ENCODE peak calls at places on chromosome 18, in ten cellular contexts. One of them, this sample, is unnamed.

GRCh38 chr18:9642799-9643445 is 28.6 kb upstream of the PPP4R1 start:
- DNase-seq in hepatocyte: no peak
- DNase-seq in cardiac fibroblast: peak
- DNase-seq in H9: no peak
- DNase-seq in fibroblast of lung: peak
- DNase-seq in A673: peak
- DNase-seq in WERI-Rb-1: no peak
- DNase-seq in HL-60: no peak
- DNase-seq in cardiac muscle cell: no peak
- DNase-seq in nephron progenitor cell: no peak
- DNase-seq in this sample: no peak

GRCh38 chr18:55421612-55422381 is 166.2 kb downstream of the TCF4 start:
- DNase-seq in cardiac muscle cell: no peak
- DNase-seq in H9: no peak
- DNase-seq in A673: peak
- DNase-seq in HL-60: no peak
- DNase-seq in hepatocyte: no peak
- DNase-seq in WERI-Rb-1: no peak
- DNase-seq in cardiac fibroblast: peak
- DNase-seq in fibroblast of lung: peak
- DNase-seq in nephron progenitor cell: no peak
- DNase-seq in this sample: no peak

GRCh38 chr18:49563130-49563540 is 1.3 kb downstream of the LIPG start:
- DNase-seq in WERI-Rb-1: no peak
- DNase-seq in H9: no peak
- DNase-seq in nephron progenitor cell: no peak
- DNase-seq in HL-60: no peak
- DNase-seq in cardiac fibroblast: peak
- DNase-seq in hepatocyte: no peak
- DNase-seq in A673: no peak
- DNase-seq in fibroblast of lung: peak
- DNase-seq in cardiac muscle cell: no peak
- DNase-seq in this sample: no peak

GRCh38 chr18:23718731-23719130 is 29.5 kb downstream of the LAMA3 start:
- DNase-seq in cardiac fibroblast: no peak
- DNase-seq in WERI-Rb-1: no peak
- DNase-seq in nephron progenitor cell: no peak
- DNase-seq in HL-60: no peak
- DNase-seq in H9: no peak
- DNase-seq in A673: no peak
- DNase-seq in cardiac muscle cell: no peak
- DNase-seq in fibroblast of lung: no peak
- DNase-seq in hepatocyte: no peak
- DNase-seq in this sample: no peak

GRCh38 chr18:12741351-12741750 is 38.5 kb downstream of the PSMG2 start:
- DNase-seq in cardiac fibroblast: peak
- DNase-seq in WERI-Rb-1: no peak
- DNase-seq in fibroblast of lung: peak
- DNase-seq in cardiac muscle cell: no peak
- DNase-seq in HL-60: no peak
- DNase-seq in H9: no peak
- DNase-seq in nephron progenitor cell: no peak
- DNase-seq in hepatocyte: no peak
- DNase-seq in A673: no peak
- DNase-seq in this sample: no peak

GRCh38 chr18:46461993-46462392 is 195.0 kb downstream of the LOXHD1 start:
- DNase-seq in cardiac muscle cell: no peak
- DNase-seq in fibroblast of lung: no peak
- DNase-seq in cardiac fibroblast: no peak
- DNase-seq in A673: no peak
- DNase-seq in H9: peak
- DNase-seq in HL-60: no peak
- DNase-seq in WERI-Rb-1: no peak
- DNase-seq in nephron progenitor cell: no peak
- DNase-seq in hepatocyte: no peak
- DNase-seq in this sample: no peak

GRCh38 chr18:31274915-31275314 is 43.0 kb upstream of the DSG1 start:
- DNase-seq in fibroblast of lung: peak
- DNase-seq in WERI-Rb-1: no peak
- DNase-seq in HL-60: no peak
- DNase-seq in H9: no peak
- DNase-seq in hepatocyte: no peak
- DNase-seq in cardiac fibroblast: peak
- DNase-seq in nephron progenitor cell: no peak
- DNase-seq in A673: no peak
- DNase-seq in cardiac muscle cell: no peak
- DNase-seq in this sample: no peak

GRCh38 chr18:49304746-49305145 is 155.7 kb downstream of the DYM start:
- DNase-seq in hepatocyte: no peak
- DNase-seq in cardiac fibroblast: peak
- DNase-seq in WERI-Rb-1: no peak
- DNase-seq in HL-60: no peak
- DNase-seq in cardiac muscle cell: no peak
- DNase-seq in H9: no peak
- DNase-seq in nephron progenitor cell: no peak
- DNase-seq in A673: no peak
- DNase-seq in fibroblast of lung: no peak
- DNase-seq in this sample: no peak

GRCh38 chr18:79337184-79337583 is 58.5 kb upstream of the NFATC1 start:
- DNase-seq in WERI-Rb-1: no peak
- DNase-seq in HL-60: no peak
- DNase-seq in H9: no peak
- DNase-seq in A673: no peak
- DNase-seq in hepatocyte: no peak
- DNase-seq in fibroblast of lung: no peak
- DNase-seq in cardiac muscle cell: no peak
- DNase-seq in nephron progenitor cell: no peak
- DNase-seq in cardiac fibroblast: no peak
- DNase-seq in this sample: no peak

GRCh38 chr18:6521804-6522418 is 107.2 kb upstream of the L3MBTL4 start:
- DNase-seq in fibroblast of lung: peak
- DNase-seq in cardiac muscle cell: peak
- DNase-seq in cardiac fibroblast: peak
- DNase-seq in nephron progenitor cell: peak
- DNase-seq in H9: peak
- DNase-seq in WERI-Rb-1: peak
- DNase-seq in HL-60: peak
- DNase-seq in A673: peak
- DNase-seq in hepatocyte: peak
- DNase-seq in this sample: no peak

GRCh38 chr18:44699571-44700261 is 19.0 kb downstream of the SETBP1 start:
- DNase-seq in cardiac fibroblast: no peak
- DNase-seq in A673: no peak
- DNase-seq in H9: no peak
- DNase-seq in fibroblast of lung: no peak
- DNase-seq in HL-60: no peak
- DNase-seq in nephron progenitor cell: no peak
- DNase-seq in cardiac muscle cell: no peak
- DNase-seq in hepatocyte: no peak
- DNase-seq in WERI-Rb-1: no peak
- DNase-seq in this sample: no peak

GRCh38 chr18:7381307-7381706 is 150.4 kb downstream of the LRRC30 start:
- DNase-seq in A673: no peak
- DNase-seq in H9: no peak
- DNase-seq in hepatocyte: no peak
- DNase-seq in nephron progenitor cell: no peak
- DNase-seq in fibroblast of lung: no peak
- DNase-seq in cardiac muscle cell: no peak
- DNase-seq in WERI-Rb-1: no peak
- DNase-seq in cardiac fibroblast: no peak
- DNase-seq in HL-60: no peak
- DNase-seq in this sample: no peak

GRCh38 chr18:616380-616995 is 19.7 kb downstream of the CLUL1 start:
- DNase-seq in A673: peak
- DNase-seq in hepatocyte: peak
- DNase-seq in nephron progenitor cell: no peak
- DNase-seq in WERI-Rb-1: no peak
- DNase-seq in H9: no peak
- DNase-seq in cardiac fibroblast: peak
- DNase-seq in fibroblast of lung: peak
- DNase-seq in cardiac muscle cell: peak
- DNase-seq in HL-60: peak
- DNase-seq in this sample: no peak

GRCh38 chr18:78601349-78601748 is 378.3 kb upstream of the SALL3 start:
- DNase-seq in fibroblast of lung: no peak
- DNase-seq in hepatocyte: no peak
- DNase-seq in A673: no peak
- DNase-seq in cardiac muscle cell: no peak
- DNase-seq in nephron progenitor cell: no peak
- DNase-seq in H9: no peak
- DNase-seq in cardiac fibroblast: no peak
- DNase-seq in HL-60: no peak
- DNase-seq in WERI-Rb-1: no peak
- DNase-seq in this sample: no peak

GRCh38 chr18:45611943-45612342 is 3.3 kb upstream of the SLC14A2 start:
- DNase-seq in H9: no peak
- DNase-seq in A673: no peak
- DNase-seq in hepatocyte: peak
- DNase-seq in cardiac fibroblast: no peak
- DNase-seq in HL-60: no peak
- DNase-seq in WERI-Rb-1: no peak
- DNase-seq in cardiac muscle cell: no peak
- DNase-seq in nephron progenitor cell: no peak
- DNase-seq in fibroblast of lung: no peak
- DNase-seq in this sample: no peak

DNA sequence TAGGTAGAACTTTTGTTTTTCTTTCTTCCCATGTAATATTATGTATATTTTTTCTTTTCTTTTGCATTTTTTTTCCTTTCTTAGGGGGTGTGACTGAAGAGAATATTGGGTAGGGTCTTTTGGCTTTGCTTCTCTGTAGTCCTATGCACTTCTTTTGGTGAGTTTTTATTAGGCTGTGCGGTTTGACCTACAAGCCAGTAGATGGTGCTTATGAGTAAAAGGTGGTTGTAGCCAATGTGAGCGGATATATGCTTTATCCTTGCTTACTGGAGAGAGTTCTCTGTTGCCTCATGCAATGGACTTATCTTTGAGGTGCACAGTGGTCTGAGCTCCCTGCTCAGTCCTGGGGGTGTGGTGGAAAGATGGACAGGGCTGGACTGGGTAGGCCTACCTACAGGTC is 52.7 kb downstream of the DSEL start:
- DNase-seq in cardiac muscle cell: peak
- DNase-seq in HL-60: no peak
- DNase-seq in H9: no peak
- DNase-seq in WERI-Rb-1: no peak
- DNase-seq in hepatocyte: peak
- DNase-seq in cardiac fibroblast: no peak
- DNase-seq in fibroblast of lung: no peak
- DNase-seq in nephron progenitor cell: no peak
- DNase-seq in A673: peak
- DNase-seq in this sample: no peak
- TF ChIP-seq CTCF in cardiac muscle cell: peak
- TF ChIP-seq CTCF in HL-60: peak
- TF ChIP-seq CTCF in H9: peak
- TF ChIP-seq CTCF in WERI-Rb-1: no peak
- TF ChIP-seq CTCF in hepatocyte: peak
- TF ChIP-seq CTCF in cardiac fibroblast: peak
- TF ChIP-seq CTCF in fibroblast of lung: peak
- TF ChIP-seq CTCF in nephron progenitor cell: no peak
- TF ChIP-seq CTCF in A673: peak
- TF ChIP-seq CTCF in this sample: peak

GRCh38 chr18:38768504-38768903 is 1202.9 kb upstream of the CELF4 start:
- DNase-seq in A673: no peak
- DNase-seq in fibroblast of lung: no peak
- DNase-seq in nephron progenitor cell: no peak
- DNase-seq in WERI-Rb-1: no peak
- DNase-seq in HL-60: no peak
- DNase-seq in H9: no peak
- DNase-seq in cardiac fibroblast: no peak
- DNase-seq in hepatocyte: no peak
- DNase-seq in cardiac muscle cell: no peak
- DNase-seq in this sample: no peak
- TF ChIP-seq CTCF in A673: no peak
- TF ChIP-seq CTCF in fibroblast of lung: no peak
- TF ChIP-seq CTCF in nephron progenitor cell: no peak
- TF ChIP-seq CTCF in WERI-Rb-1: no peak
- TF ChIP-seq CTCF in HL-60: no peak
- TF ChIP-seq CTCF in H9: no peak
- TF ChIP-seq CTCF in cardiac fibroblast: no peak
- TF ChIP-seq CTCF in hepatocyte: no peak
- TF ChIP-seq CTCF in cardiac muscle cell: no peak
- TF ChIP-seq CTCF in this sample: no peak

DNA sequence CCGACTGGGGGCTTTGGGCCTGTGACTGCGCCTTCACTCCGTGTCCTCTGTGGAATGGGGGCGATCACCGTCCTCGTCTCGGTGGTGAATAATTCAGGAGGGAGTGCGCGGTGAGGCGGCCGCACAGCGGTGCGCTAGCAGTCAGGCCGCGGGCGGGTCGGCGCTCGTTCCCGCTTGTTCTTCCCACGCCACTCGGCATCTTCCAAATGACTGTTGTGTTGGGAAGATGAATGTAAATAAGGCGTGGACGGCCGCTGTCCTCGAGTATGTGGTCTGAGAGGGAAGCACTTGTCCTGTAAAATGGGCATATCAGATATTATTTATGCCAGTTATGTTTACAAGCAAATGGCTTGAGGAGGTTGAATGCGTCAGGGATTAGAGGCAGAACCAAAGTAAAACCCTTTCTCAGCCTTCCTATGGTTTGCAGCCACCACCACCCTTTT is 607 bp upstream of the VPS4B start:
- DNase-seq in nephron progenitor cell: no peak
- DNase-seq in H9: no peak
- DNase-seq in fibroblast of lung: no peak
- DNase-seq in WERI-Rb-1: no peak
- DNase-seq in A673: no peak
- DNase-seq in cardiac fibroblast: no peak
- DNase-seq in HL-60: no peak
- DNase-seq in hepatocyte: peak
- DNase-seq in cardiac muscle cell: no peak
- DNase-seq in this sample: no peak
- TF ChIP-seq CTCF in nephron progenitor cell: no peak
- TF ChIP-seq CTCF in H9: peak
- TF ChIP-seq CTCF in fibroblast of lung: no peak
- TF ChIP-seq CTCF in WERI-Rb-1: peak
- TF ChIP-seq CTCF in A673: no peak
- TF ChIP-seq CTCF in cardiac fibroblast: no peak
- TF ChIP-seq CTCF in HL-60: no peak
- TF ChIP-seq CTCF in hepatocyte: no peak
- TF ChIP-seq CTCF in cardiac muscle cell: no peak
- TF ChIP-seq CTCF in this sample: no peak

GRCh38 chr18:59067873-59068272 is 71.8 kb upstream of the SEC11C start:
- DNase-seq in nephron progenitor cell: peak
- DNase-seq in cardiac muscle cell: peak
- DNase-seq in WERI-Rb-1: peak
- DNase-seq in cardiac fibroblast: peak
- DNase-seq in A673: peak
- DNase-seq in H9: no peak
- DNase-seq in HL-60: no peak
- DNase-seq in hepatocyte: peak
- DNase-seq in fibroblast of lung: no peak
- DNase-seq in this sample: no peak
- TF ChIP-seq CTCF in nephron progenitor cell: peak
- TF ChIP-seq CTCF in cardiac muscle cell: peak
- TF ChIP-seq CTCF in WERI-Rb-1: peak
- TF ChIP-seq CTCF in cardiac fibroblast: peak
- TF ChIP-seq CTCF in A673: peak
- TF ChIP-seq CTCF in H9: peak
- TF ChIP-seq CTCF in HL-60: peak
- TF ChIP-seq CTCF in hepatocyte: peak
- TF ChIP-seq CTCF in fibroblast of lung: peak
- TF ChIP-seq CTCF in this sample: peak

GRCh38 chr18:26563024-26563423 is 14.7 kb upstream of the KCTD1 start:
- DNase-seq in fibroblast of lung: no peak
- DNase-seq in H9: no peak
- DNase-seq in cardiac muscle cell: no peak
- DNase-seq in A673: no peak
- DNase-seq in WERI-Rb-1: no peak
- DNase-seq in cardiac fibroblast: no peak
- DNase-seq in hepatocyte: no peak
- DNase-seq in nephron progenitor cell: no peak
- DNase-seq in HL-60: no peak
- DNase-seq in this sample: no peak
- TF ChIP-seq CTCF in fibroblast of lung: no peak
- TF ChIP-seq CTCF in H9: no peak
- TF ChIP-seq CTCF in cardiac muscle cell: no peak
- TF ChIP-seq CTCF in A673: no peak
- TF ChIP-seq CTCF in WERI-Rb-1: no peak
- TF ChIP-seq CTCF in cardiac fibroblast: no peak
- TF ChIP-seq CTCF in hepatocyte: no peak
- TF ChIP-seq CTCF in nephron progenitor cell: no peak
- TF ChIP-seq CTCF in HL-60: no peak
- TF ChIP-seq CTCF in this sample: no peak

This sample was measured in progenitor cell of endocrine pancreas.